ENCODE peak calls at places on chromosomes 2 and 18, in ten cellular contexts. One of them, this sample, is unnamed.

GRCh38 chr18:55318864-55319516 is 269.0 kb downstream of the TCF4 start:
- DNase-seq in psoas muscle: no peak
- DNase-seq in neural progenitor cell: no peak
- DNase-seq in endothelial cell of umbilical vein: peak
- DNase-seq in BJ: no peak
- DNase-seq in cardiac fibroblast: peak
- DNase-seq in CD8-positive, alpha-beta T cell: no peak
- DNase-seq in MM.1S: no peak
- DNase-seq in right lobe of liver: no peak
- DNase-seq in IMR-90: peak
- DNase-seq in this sample: peak

GRCh38 chr2:105773568-105773967 is 28.9 kb downstream of the NCK2 start:
- DNase-seq in psoas muscle: no peak
- DNase-seq in neural progenitor cell: no peak
- DNase-seq in endothelial cell of umbilical vein: no peak
- DNase-seq in BJ: no peak
- DNase-seq in cardiac fibroblast: no peak
- DNase-seq in CD8-positive, alpha-beta T cell: no peak
- DNase-seq in MM.1S: no peak
- DNase-seq in right lobe of liver: no peak
- DNase-seq in IMR-90: no peak
- DNase-seq in this sample: no peak

GRCh38 chr2:119028327-119029174 is 86.6 kb downstream of the MARCO start:
- DNase-seq in psoas muscle: no peak
- DNase-seq in neural progenitor cell: peak
- DNase-seq in endothelial cell of umbilical vein: peak
- DNase-seq in BJ: no peak
- DNase-seq in cardiac fibroblast: peak
- DNase-seq in CD8-positive, alpha-beta T cell: no peak
- DNase-seq in MM.1S: peak
- DNase-seq in right lobe of liver: no peak
- DNase-seq in IMR-90: peak
- DNase-seq in this sample: peak

GRCh38 chr2:130827502-130828251 is 9.0 kb upstream of the ARHGEF4 start:
- DNase-seq in psoas muscle: no peak
- DNase-seq in neural progenitor cell: peak
- DNase-seq in endothelial cell of umbilical vein: no peak
- DNase-seq in BJ: no peak
- DNase-seq in cardiac fibroblast: peak
- DNase-seq in CD8-positive, alpha-beta T cell: no peak
- DNase-seq in MM.1S: no peak
- DNase-seq in right lobe of liver: peak
- DNase-seq in IMR-90: peak
- DNase-seq in this sample: peak

GRCh38 chr2:215918901-215919585 is 94.3 kb downstream of the MREG start:
- DNase-seq in psoas muscle: no peak
- DNase-seq in neural progenitor cell: no peak
- DNase-seq in endothelial cell of umbilical vein: peak
- DNase-seq in BJ: no peak
- DNase-seq in cardiac fibroblast: no peak
- DNase-seq in CD8-positive, alpha-beta T cell: no peak
- DNase-seq in MM.1S: no peak
- DNase-seq in right lobe of liver: no peak
- DNase-seq in IMR-90: no peak
- DNase-seq in this sample: peak

GRCh38 chr2:11482473-11483031 is 16.6 kb upstream of the E2F6 start:
- DNase-seq in psoas muscle: peak
- DNase-seq in neural progenitor cell: peak
- DNase-seq in endothelial cell of umbilical vein: no peak
- DNase-seq in BJ: no peak
- DNase-seq in cardiac fibroblast: no peak
- DNase-seq in CD8-positive, alpha-beta T cell: no peak
- DNase-seq in MM.1S: peak
- DNase-seq in right lobe of liver: no peak
- DNase-seq in IMR-90: no peak
- DNase-seq in this sample: no peak

GRCh38 chr2:44952806-44953685 is 11.5 kb downstream of the SIX3 start:
- DNase-seq in psoas muscle: no peak
- DNase-seq in neural progenitor cell: peak
- DNase-seq in endothelial cell of umbilical vein: peak
- DNase-seq in BJ: no peak
- DNase-seq in cardiac fibroblast: no peak
- DNase-seq in CD8-positive, alpha-beta T cell: no peak
- DNase-seq in MM.1S: no peak
- DNase-seq in right lobe of liver: no peak
- DNase-seq in IMR-90: no peak
- DNase-seq in this sample: no peak

GRCh38 chr2:45729753-45730512 is 78.5 kb downstream of the PRKCE start:
- DNase-seq in psoas muscle: no peak
- DNase-seq in neural progenitor cell: peak
- DNase-seq in endothelial cell of umbilical vein: peak
- DNase-seq in BJ: no peak
- DNase-seq in cardiac fibroblast: no peak
- DNase-seq in CD8-positive, alpha-beta T cell: no peak
- DNase-seq in MM.1S: no peak
- DNase-seq in right lobe of liver: no peak
- DNase-seq in IMR-90: no peak
- DNase-seq in this sample: peak

GRCh38 chr18:21191596-21192307 is 50.3 kb upstream of the GREB1L start:
- DNase-seq in psoas muscle: peak
- DNase-seq in neural progenitor cell: peak
- DNase-seq in endothelial cell of umbilical vein: peak
- DNase-seq in BJ: no peak
- DNase-seq in cardiac fibroblast: peak
- DNase-seq in CD8-positive, alpha-beta T cell: no peak
- DNase-seq in MM.1S: no peak
- DNase-seq in right lobe of liver: peak
- DNase-seq in IMR-90: peak
- DNase-seq in this sample: peak

GRCh38 chr2:237320801-237321563 is 93.0 kb downstream of the COL6A3 start:
- DNase-seq in psoas muscle: peak
- DNase-seq in neural progenitor cell: no peak
- DNase-seq in endothelial cell of umbilical vein: no peak
- DNase-seq in BJ: no peak
- DNase-seq in cardiac fibroblast: peak
- DNase-seq in CD8-positive, alpha-beta T cell: no peak
- DNase-seq in MM.1S: no peak
- DNase-seq in right lobe of liver: no peak
- DNase-seq in IMR-90: no peak
- DNase-seq in this sample: no peak

GRCh38 chr2:47041891-47042684 is 113.0 kb downstream of the STPG4 start:
- DNase-seq in psoas muscle: no peak
- DNase-seq in neural progenitor cell: no peak
- DNase-seq in endothelial cell of umbilical vein: no peak
- DNase-seq in BJ: no peak
- DNase-seq in cardiac fibroblast: no peak
- DNase-seq in CD8-positive, alpha-beta T cell: no peak
- DNase-seq in MM.1S: no peak
- DNase-seq in right lobe of liver: no peak
- DNase-seq in IMR-90: no peak
- DNase-seq in this sample: no peak
- H3K4me3 ChIP-seq in psoas muscle: no peak
- H3K4me3 ChIP-seq in neural progenitor cell: no peak
- H3K4me3 ChIP-seq in endothelial cell of umbilical vein: no peak
- H3K4me3 ChIP-seq in BJ: no peak
- H3K4me3 ChIP-seq in cardiac fibroblast: no peak
- H3K4me3 ChIP-seq in CD8-positive, alpha-beta T cell: no peak
- H3K4me3 ChIP-seq in MM.1S: no peak
- H3K4me3 ChIP-seq in right lobe of liver: no peak
- H3K4me3 ChIP-seq in IMR-90: no peak
- H3K4me3 ChIP-seq in this sample: no peak

DNA sequence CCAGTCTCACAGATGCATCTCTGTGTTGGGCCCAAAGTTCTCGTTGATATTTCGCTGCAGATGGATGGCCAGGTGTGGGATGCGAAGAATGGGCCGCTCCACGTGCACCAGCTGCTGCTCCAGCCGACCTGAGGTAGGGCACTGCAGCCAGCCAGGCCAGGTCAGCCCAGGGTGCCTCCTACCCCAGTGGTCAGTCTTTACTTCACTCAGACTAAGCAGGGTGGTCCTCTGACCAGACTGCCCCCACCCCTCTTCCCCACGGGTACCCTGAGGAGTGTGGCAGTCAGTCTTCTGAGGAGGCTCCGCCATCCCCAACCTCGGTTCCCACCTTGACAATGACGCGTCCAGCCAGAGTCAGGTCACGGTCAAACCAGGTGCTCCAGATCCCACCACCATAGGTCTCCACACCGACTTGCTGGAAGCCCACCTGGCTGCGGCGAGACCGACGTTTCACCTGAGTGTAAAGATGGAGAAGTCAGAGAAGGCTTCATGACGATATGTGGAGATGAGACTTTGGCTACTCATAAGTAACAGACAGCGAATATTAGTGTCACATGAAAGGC is 1.7 kb downstream of the DNPEP start:
- DNase-seq in psoas muscle: no peak
- DNase-seq in neural progenitor cell: no peak
- DNase-seq in endothelial cell of umbilical vein: no peak
- DNase-seq in BJ: no peak
- DNase-seq in cardiac fibroblast: no peak
- DNase-seq in CD8-positive, alpha-beta T cell: no peak
- DNase-seq in MM.1S: no peak
- DNase-seq in right lobe of liver: no peak
- DNase-seq in IMR-90: no peak
- DNase-seq in this sample: no peak
- TF ChIP-seq CTCF in psoas muscle: no peak
- TF ChIP-seq CTCF in neural progenitor cell: no peak
- TF ChIP-seq CTCF in endothelial cell of umbilical vein: no peak
- TF ChIP-seq CTCF in BJ: no peak
- TF ChIP-seq CTCF in cardiac fibroblast: no peak
- TF ChIP-seq CTCF in CD8-positive, alpha-beta T cell: no peak
- TF ChIP-seq CTCF in MM.1S: no peak
- TF ChIP-seq CTCF in right lobe of liver: no peak
- TF ChIP-seq CTCF in IMR-90: no peak
- TF ChIP-seq CTCF in this sample: no peak

GRCh38 chr2:232376713-232377112 is 1.8 kb upstream of the ALPP start:
- DNase-seq in psoas muscle: no peak
- DNase-seq in neural progenitor cell: no peak
- DNase-seq in endothelial cell of umbilical vein: no peak
- DNase-seq in BJ: no peak
- DNase-seq in cardiac fibroblast: no peak
- DNase-seq in CD8-positive, alpha-beta T cell: no peak
- DNase-seq in MM.1S: no peak
- DNase-seq in right lobe of liver: no peak
- DNase-seq in IMR-90: no peak
- DNase-seq in this sample: no peak
- H3K4me3 ChIP-seq in psoas muscle: no peak
- H3K4me3 ChIP-seq in neural progenitor cell: no peak
- H3K4me3 ChIP-seq in endothelial cell of umbilical vein: no peak
- H3K4me3 ChIP-seq in BJ: no peak
- H3K4me3 ChIP-seq in cardiac fibroblast: no peak
- H3K4me3 ChIP-seq in CD8-positive, alpha-beta T cell: no peak
- H3K4me3 ChIP-seq in MM.1S: no peak
- H3K4me3 ChIP-seq in right lobe of liver: no peak
- H3K4me3 ChIP-seq in IMR-90: no peak
- H3K4me3 ChIP-seq in this sample: no peak

GRCh38 chr18:34592961-34593382 is 117.1 kb upstream of the DTNA start:
- DNase-seq in psoas muscle: peak
- DNase-seq in neural progenitor cell: peak
- DNase-seq in endothelial cell of umbilical vein: peak
- DNase-seq in BJ: no peak
- DNase-seq in cardiac fibroblast: peak
- DNase-seq in CD8-positive, alpha-beta T cell: no peak
- DNase-seq in MM.1S: no peak
- DNase-seq in right lobe of liver: no peak
- DNase-seq in IMR-90: peak
- DNase-seq in this sample: peak

GRCh38 chr18:34598136-34598635 is 111.9 kb upstream of the DTNA start:
- DNase-seq in psoas muscle: no peak
- DNase-seq in neural progenitor cell: no peak
- DNase-seq in endothelial cell of umbilical vein: peak
- DNase-seq in BJ: no peak
- DNase-seq in cardiac fibroblast: no peak
- DNase-seq in CD8-positive, alpha-beta T cell: no peak
- DNase-seq in MM.1S: no peak
- DNase-seq in right lobe of liver: no peak
- DNase-seq in IMR-90: peak
- DNase-seq in this sample: peak

GRCh38 chr18:34594243-34594642 is 115.9 kb upstream of the DTNA start:
- DNase-seq in psoas muscle: no peak
- DNase-seq in neural progenitor cell: no peak
- DNase-seq in endothelial cell of umbilical vein: no peak
- DNase-seq in BJ: no peak
- DNase-seq in cardiac fibroblast: no peak
- DNase-seq in CD8-positive, alpha-beta T cell: no peak
- DNase-seq in MM.1S: no peak
- DNase-seq in right lobe of liver: no peak
- DNase-seq in IMR-90: no peak
- DNase-seq in this sample: no peak

GRCh38 chr18:34591920-34592444 is 118.1 kb upstream of the DTNA start:
- DNase-seq in psoas muscle: no peak
- DNase-seq in neural progenitor cell: no peak
- DNase-seq in endothelial cell of umbilical vein: no peak
- DNase-seq in BJ: no peak
- DNase-seq in cardiac fibroblast: no peak
- DNase-seq in CD8-positive, alpha-beta T cell: no peak
- DNase-seq in MM.1S: no peak
- DNase-seq in right lobe of liver: no peak
- DNase-seq in IMR-90: no peak
- DNase-seq in this sample: no peak

GRCh38 chr18:34595673-34596072 is 114.4 kb upstream of the DTNA start:
- DNase-seq in psoas muscle: no peak
- DNase-seq in neural progenitor cell: peak
- DNase-seq in endothelial cell of umbilical vein: peak
- DNase-seq in BJ: no peak
- DNase-seq in cardiac fibroblast: peak
- DNase-seq in CD8-positive, alpha-beta T cell: no peak
- DNase-seq in MM.1S: no peak
- DNase-seq in right lobe of liver: no peak
- DNase-seq in IMR-90: peak
- DNase-seq in this sample: peak
- TF ChIP-seq CTCF in psoas muscle: peak
- TF ChIP-seq CTCF in neural progenitor cell: peak
- TF ChIP-seq CTCF in endothelial cell of umbilical vein: no peak
- TF ChIP-seq CTCF in BJ: peak
- TF ChIP-seq CTCF in cardiac fibroblast: peak
- TF ChIP-seq CTCF in CD8-positive, alpha-beta T cell: no peak
- TF ChIP-seq CTCF in MM.1S: no peak
- TF ChIP-seq CTCF in right lobe of liver: no peak
- TF ChIP-seq CTCF in IMR-90: peak
- TF ChIP-seq CTCF in this sample: peak

This sample was measured in choroid plexus epithelial cell.